ENCODE peak calls at places on chromosomes 3 and 15, in ten cellular contexts. C is AG09319, N is mesothelial cell of epicardium, Y is GM20000, E is fibroblast of mammary gland, J is left lung, Q is transverse colon, W is sigmoid colon, K is tibial artery, P is right lobe of liver. R is an unnamed sample.

GRCh38 chr3:125150525-125151436 is 61.8 kb downstream of the SLC12A8 start:
- DNase-seq in C (no peak), N (no peak), Y (peak), E (peak), J (no peak), Q (peak), W (no peak), K (no peak), P (no peak), R (no peak)

GRCh38 chr3:194080913-194081800 is 54.8 kb upstream of the HES1 start:
- DNase-seq in C (no peak), N (no peak), Y (no peak), E (no peak), J (no peak), Q (peak), W (no peak), K (no peak), P (peak), R (no peak)

GRCh38 chr3:150755902-150756301 is 7.1 kb downstream of the SIAH2 start:
- DNase-seq in C (no peak), N (no peak), Y (no peak), E (no peak), J (no peak), Q (no peak), W (no peak), K (no peak), P (no peak), R (no peak)

GRCh38 chr3:61663728-61664492 is 102.5 kb downstream of the PTPRG start:
- DNase-seq in C (peak), N (no peak), Y (no peak), E (peak), J (no peak), Q (no peak), W (no peak), K (no peak), P (no peak), R (no peak)

GRCh38 chr15:58332676-58333400 is 99.0 kb upstream of the LIPC start:
- DNase-seq in C (no peak), N (no peak), Y (no peak), E (peak), J (no peak), Q (no peak), W (no peak), K (no peak), P (no peak), R (no peak)

GRCh38 chr3:9178697-9179096 is 70.7 kb downstream of the SRGAP3 start:
- DNase-seq in C (no peak), N (no peak), Y (no peak), E (no peak), J (no peak), Q (no peak), W (no peak), K (no peak), P (no peak), R (no peak)

GRCh38 chr3:178949896-178950295 is 121.7 kb downstream of the ZMAT3 start:
- DNase-seq in C (no peak), N (no peak), Y (no peak), E (no peak), J (no peak), Q (no peak), W (no peak), K (no peak), P (no peak), R (no peak)

GRCh38 chr15:38084289-38084688 is 149.8 kb downstream of the TMCO5A start:
- DNase-seq in C (no peak), N (no peak), Y (peak), E (peak), J (no peak), Q (no peak), W (no peak), K (no peak), P (no peak), R (no peak)

GRCh38 chr15:33215941-33216872 is 21.7 kb upstream of the FMN1 start:
- DNase-seq in C (no peak), N (no peak), Y (no peak), E (peak), J (no peak), Q (no peak), W (no peak), K (no peak), P (no peak), R (no peak)

GRCh38 chr3:187770224-187770623 is 25.0 kb upstream of the BCL6 start:
- DNase-seq in C (no peak), N (no peak), Y (peak), E (no peak), J (no peak), Q (no peak), W (no peak), K (no peak), P (no peak), R (no peak)

GRCh38 chr15:44370830-44371229 is 56.6 kb upstream of the CTDSPL2 start:
- DNase-seq in C (no peak), N (no peak), Y (peak), E (no peak), J (no peak), Q (no peak), W (no peak), K (no peak), P (no peak), R (no peak)

GRCh38 chr15:44537728-44538240 is 837 bp downstream of the EIF3J start:
- DNase-seq in C (no peak), N (no peak), Y (peak), E (peak), J (no peak), Q (no peak), W (no peak), K (no peak), P (no peak), R (no peak)

GRCh38 chr3:129653019-129653418 is 46.5 kb upstream of the PLXND1 start:
- DNase-seq in C (no peak), N (no peak), Y (no peak), E (no peak), J (no peak), Q (no peak), W (no peak), K (no peak), P (no peak), R (no peak)

GRCh38 chr3:23600178-23600577 is 205.6 kb upstream of the UBE2E1 start:
- DNase-seq in C (no peak), N (no peak), Y (no peak), E (peak), J (no peak), Q (no peak), W (no peak), K (no peak), P (no peak), R (no peak)

GRCh38 chr3:164879201-164879600 is 199.1 kb downstream of the SI start:
- DNase-seq in C (no peak), N (no peak), Y (no peak), E (no peak), J (no peak), Q (no peak), W (no peak), K (no peak), P (no peak), R (no peak)

GRCh38 chr3:107367353-107367752 is 9.9 kb upstream of the CCDC54 start:
- DNase-seq in C (peak), N (no peak), Y (no peak), E (peak), J (no peak), Q (no peak), W (no peak), K (no peak), P (no peak), R (no peak)

GRCh38 chr3:134300520-134300919 is 49.9 kb upstream of the RYK start:
- DNase-seq in C (no peak), N (no peak), Y (no peak), E (no peak), J (no peak), Q (no peak), W (no peak), K (no peak), P (no peak), R (no peak)

GRCh38 chr3:2880357-2880756 is 229.8 kb downstream of the IL5RA start:
- DNase-seq in C (no peak), N (no peak), Y (no peak), E (no peak), J (no peak), Q (no peak), W (no peak), K (no peak), P (no peak), R (no peak)

GRCh38 chr3:10994311-10994710 is 1.8 kb downstream of the SLC6A1 start:
- DNase-seq in C (no peak), N (no peak), Y (no peak), E (no peak), J (no peak), Q (no peak), W (no peak), K (no peak), P (no peak), R (no peak)

GRCh38 chr3:104586344-104586743 is 780.4 kb upstream of the ALCAM start:
- DNase-seq in C (no peak), N (no peak), Y (no peak), E (no peak), J (no peak), Q (no peak), W (no peak), K (no peak), P (no peak), R (no peak)

GRCh38 chr3:151085889-151086483 is 522 bp downstream of the MED12L start:
- DNase-seq in C (no peak), N (peak), Y (peak), E (no peak), J (no peak), Q (peak), W (no peak), K (no peak), P (peak), R (peak)

GRCh38 chr3:14403636-14404395 is 1.4 kb downstream of the SLC6A6 start:
- DNase-seq in C (no peak), N (peak), Y (no peak), E (no peak), J (peak), Q (peak), W (no peak), K (peak), P (no peak), R (no peak)

GRCh38 chr3:71707600-71707999 is 17.6 kb downstream of the EIF4E3 start:
- DNase-seq in C (no peak), N (no peak), Y (no peak), E (peak), J (no peak), Q (no peak), W (no peak), K (no peak), P (no peak), R (no peak)

GRCh38 chr3:127420825-127421224 is 133.0 kb upstream of the PRR20G start:
- DNase-seq in C (no peak), N (no peak), Y (no peak), E (no peak), J (no peak), Q (no peak), W (no peak), K (no peak), P (no peak), R (no peak)

GRCh38 chr3:27483117-27484001 is 825 bp downstream of the SLC4A7 start:
- DNase-seq in C (peak), N (peak), Y (peak), E (peak), J (peak), Q (peak), W (peak), K (peak), P (peak), R (peak)

GRCh38 chr3:196193738-196194541 is 17.3 kb downstream of the ZDHHC19 start:
- DNase-seq in C (no peak), N (no peak), Y (no peak), E (no peak), J (peak), Q (peak), W (no peak), K (peak), P (no peak), R (no peak)

GRCh38 chr15:80831192-80831591 is 52.0 kb downstream of the CEMIP start:
- DNase-seq in C (no peak), N (no peak), Y (no peak), E (no peak), J (no peak), Q (no peak), W (no peak), K (no peak), P (no peak), R (no peak)

GRCh38 chr15:76903251-76903681 is 1.9 kb downstream of the SCAPER start:
- DNase-seq in C (peak), N (no peak), Y (peak), E (peak), J (no peak), Q (no peak), W (no peak), K (no peak), P (no peak), R (no peak)

GRCh38 chr15:88342666-88343065 is 86.1 kb upstream of the NTRK3 start:
- DNase-seq in C (no peak), N (no peak), Y (no peak), E (no peak), J (no peak), Q (no peak), W (no peak), K (no peak), P (no peak), R (no peak)

GRCh38 chr3:52167240-52167639 is 13.0 kb upstream of the POC1A start:
- DNase-seq in C (no peak), N (no peak), Y (no peak), E (no peak), J (no peak), Q (no peak), W (peak), K (no peak), P (no peak), R (no peak)

GRCh38 chr15:61318276-61318675 is 89.2 kb upstream of the RORA start:
- DNase-seq in C (no peak), N (no peak), Y (no peak), E (no peak), J (no peak), Q (no peak), W (no peak), K (no peak), P (no peak), R (no peak)

GRCh38 chr15:37764733-37765191 is 169.7 kb upstream of the TMCO5A start:
- DNase-seq in C (peak), N (no peak), Y (peak), E (peak), J (no peak), Q (peak), W (no peak), K (no peak), P (peak), R (no peak)

GRCh38 chr3:159458010-159458409 is 530.6 kb upstream of the IL12A start:
- DNase-seq in C (peak), N (peak), Y (no peak), E (peak), J (no peak), Q (no peak), W (no peak), K (no peak), P (no peak), R (no peak)

GRCh38 chr15:73989001-73989798 is 2.9 kb downstream of the STOML1 start:
- DNase-seq in C (no peak), N (no peak), Y (no peak), E (peak), J (no peak), Q (no peak), W (peak), K (no peak), P (peak), R (no peak)

GRCh38 chr3:70519913-70520659 is 207.6 kb upstream of the MDFIC2 start:
- DNase-seq in C (no peak), N (no peak), Y (no peak), E (peak), J (no peak), Q (no peak), W (no peak), K (no peak), P (no peak), R (no peak)

GRCh38 chr3:52146189-52146588 is 8.0 kb downstream of the POC1A start:
- DNase-seq in C (no peak), N (no peak), Y (no peak), E (no peak), J (no peak), Q (no peak), W (no peak), K (no peak), P (no peak), R (no peak)

GRCh38 chr3:53045107-53045783 is 628 bp downstream of the SFMBT1 start:
- DNase-seq in C (peak), N (peak), Y (peak), E (peak), J (peak), Q (peak), W (peak), K (no peak), P (peak), R (no peak)

GRCh38 chr15:74173545-74174215 is at the start of gene ISLR:
- DNase-seq in C (peak), N (no peak), Y (no peak), E (peak), J (peak), Q (peak), W (peak), K (peak), P (peak), R (no peak)

GRCh38 chr3:133271491-133271890 is 128.4 kb upstream of the BFSP2 start:
- DNase-seq in C (no peak), N (no peak), Y (no peak), E (no peak), J (no peak), Q (no peak), W (no peak), K (no peak), P (no peak), R (no peak)

GRCh38 chr3:133276594-133276993 is 123.3 kb upstream of the BFSP2 start:
- DNase-seq in C (no peak), N (no peak), Y (no peak), E (no peak), J (no peak), Q (no peak), W (no peak), K (no peak), P (no peak), R (no peak)

GRCh38 chr3:133277813-133278212 is 122.0 kb upstream of the BFSP2 start:
- DNase-seq in C (no peak), N (no peak), Y (no peak), E (no peak), J (no peak), Q (no peak), W (no peak), K (no peak), P (no peak), R (no peak)

GRCh38 chr3:133273346-133273745 is 126.5 kb upstream of the BFSP2 start:
- DNase-seq in C (no peak), N (no peak), Y (no peak), E (no peak), J (no peak), Q (no peak), W (no peak), K (no peak), P (no peak), R (no peak)

GRCh38 chr3:133274477-133274876 is 125.4 kb upstream of the BFSP2 start:
- DNase-seq in C (no peak), N (no peak), Y (no peak), E (no peak), J (no peak), Q (no peak), W (no peak), K (no peak), P (no peak), R (no peak)
- TF ChIP-seq CTCF in C (no peak), N (no peak), Y (no peak), E (no peak), J (no peak), Q (no peak), W (no peak), K (no peak), P (no peak), R (peak)

GRCh38 chr3:94115482-94115881 is 52.6 kb downstream of the NSUN3 start:
- DNase-seq in C (peak), N (no peak), Y (no peak), E (peak), J (no peak), Q (no peak), W (no peak), K (no peak), P (no peak), R (no peak)
- TF ChIP-seq CTCF in C (peak), N (no peak), Y (no peak), E (peak), J (no peak), Q (no peak), W (no peak), K (peak), P (peak), R (peak)

DNA sequence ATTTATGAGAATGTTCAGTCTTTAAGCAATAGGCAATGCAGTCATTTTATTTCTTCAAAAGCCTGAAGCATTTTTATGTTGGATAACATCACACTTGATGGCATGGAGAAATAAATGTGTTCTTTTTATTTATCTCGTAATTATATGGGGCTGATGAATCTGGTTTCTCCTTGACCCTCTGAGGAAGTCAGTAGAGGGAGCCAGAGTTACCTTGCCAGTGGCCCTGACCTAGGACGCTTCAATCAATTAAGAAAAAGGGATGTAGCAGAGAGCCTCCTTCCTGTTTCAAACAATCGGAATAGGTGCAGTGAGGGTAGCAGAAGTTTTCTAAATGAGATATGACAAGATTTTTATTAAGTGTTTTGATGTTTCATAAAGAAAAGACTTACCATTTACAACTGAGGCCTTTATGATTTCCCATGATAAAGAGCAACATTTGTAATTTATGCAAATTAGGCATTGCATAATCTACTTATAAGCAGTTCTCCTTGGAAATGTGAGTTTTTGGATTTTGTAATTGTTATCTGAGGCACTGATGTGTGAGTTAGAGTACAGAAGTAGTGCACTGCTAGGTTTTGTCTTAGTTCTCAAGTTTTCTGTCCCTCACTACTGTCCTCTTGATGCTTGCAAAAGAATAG is 129.1 kb downstream of the RAP2B start:
- DNase-seq in C (no peak), N (no peak), Y (no peak), E (peak), J (no peak), Q (no peak), W (no peak), K (no peak), P (no peak), R (no peak)
- TF ChIP-seq CTCF in C (peak), N (no peak), Y (no peak), E (peak), J (no peak), Q (peak), W (no peak), K (no peak), P (peak), R (peak)

GRCh38 chr15:55407949-55408766 is at the start of the genes CCPG1 and PIERCE2:
- DNase-seq in C (peak), N (peak), Y (peak), E (peak), J (peak), Q (peak), W (peak), K (peak), P (peak), R (peak)
- TF ChIP-seq CTCF in C (peak), N (peak), Y (peak), E (peak), J (peak), Q (peak), W (peak), K (peak), P (peak), R (peak)

DNA sequence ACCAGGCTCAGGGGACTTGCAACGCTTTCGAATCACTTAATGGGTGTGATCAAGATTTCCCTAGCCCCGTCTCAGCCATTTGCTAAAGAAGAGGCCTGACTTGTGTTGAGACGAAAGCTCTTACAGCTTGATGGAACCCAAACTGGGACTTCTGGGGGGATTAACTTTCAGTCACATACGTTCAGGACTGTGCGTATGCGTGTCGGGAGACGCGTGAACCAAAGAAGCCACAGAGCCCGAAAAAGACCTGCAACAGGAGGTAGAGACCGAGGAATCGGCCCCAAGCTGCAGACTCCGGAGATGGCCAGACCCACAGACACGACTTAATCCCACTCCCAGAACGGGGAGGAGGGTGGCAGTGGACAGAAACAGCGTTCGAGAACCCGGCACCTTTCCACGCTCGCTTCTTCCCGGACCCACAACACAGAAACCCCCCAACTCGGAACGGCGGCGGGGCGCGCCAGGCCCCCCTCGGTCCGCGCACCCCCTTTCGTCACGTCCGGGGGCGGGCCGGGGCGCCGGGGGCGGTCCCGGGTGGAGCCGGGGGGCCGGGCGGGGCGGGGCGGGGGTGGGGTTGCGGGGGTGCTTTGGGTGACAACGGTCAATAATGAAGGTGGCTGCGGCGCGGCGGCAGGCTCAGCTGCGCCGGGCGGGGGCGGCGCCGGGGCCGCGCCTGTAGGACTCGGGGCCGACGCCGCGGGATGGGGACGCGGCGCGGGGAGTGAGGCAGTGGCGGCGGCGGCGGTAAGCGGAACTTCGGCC is at the start of gene ATP11B:
- DNase-seq in C (no peak), N (peak), Y (peak), E (peak), J (peak), Q (peak), W (peak), K (peak), P (peak), R (no peak)
- TF ChIP-seq CTCF in C (no peak), N (no peak), Y (no peak), E (no peak), J (no peak), Q (no peak), W (no peak), K (no peak), P (no peak), R (no peak)

DNA sequence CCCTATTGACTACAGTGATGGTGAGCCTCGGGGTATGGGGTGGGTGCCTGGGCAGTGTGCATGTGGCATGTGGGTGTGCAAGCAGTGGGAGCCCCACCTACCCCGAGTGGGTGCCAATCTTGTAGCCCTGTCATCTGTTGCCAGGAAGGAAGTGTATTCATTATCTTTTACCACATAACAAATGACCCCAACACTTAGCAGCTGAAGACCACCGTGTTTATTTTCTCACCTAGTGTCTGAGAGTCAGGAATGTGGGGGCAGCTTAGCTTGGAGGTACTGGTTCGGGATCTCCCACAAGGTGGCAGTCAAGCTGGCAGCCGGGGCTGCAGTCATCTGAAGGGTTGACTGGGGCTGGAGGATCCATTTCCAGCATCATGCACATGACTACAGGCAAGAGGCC is 21.7 kb downstream of the XYLB start:
- DNase-seq in C (no peak), N (no peak), Y (no peak), E (no peak), J (no peak), Q (no peak), W (no peak), K (no peak), P (peak), R (no peak)
- TF ChIP-seq CTCF in C (no peak), N (no peak), Y (no peak), E (peak), J (no peak), Q (no peak), W (no peak), K (no peak), P (no peak), R (no peak)

R was measured in type B pancreatic cell.